ENCODE peak calls at places on chromosome 4, in five cellular contexts. One of them, this sample, is unnamed.

GRCh38 chr4:87848622-87849351 is 16.0 kb downstream of the MEPE start:
- DNase-seq in HFF-Myc: peak; percentile 26
- DNase-seq in NCI-H187: no peak
- DNase-seq in fibroblast of the aortic adventitia: peak; percentile 83
- DNase-seq in activated effector memory CD4-positive, alpha-beta T cell treated with Interleukin-2 at 50 U/mL for 16 hours: no peak
- DNase-seq in this sample: peak; percentile 62

GRCh38 chr4:38529189-38530115 is 134.5 kb upstream of the KLF3 start:
- DNase-seq in HFF-Myc: no peak
- DNase-seq in NCI-H187: no peak
- DNase-seq in fibroblast of the aortic adventitia: no peak
- DNase-seq in activated effector memory CD4-positive, alpha-beta T cell treated with Interleukin-2 at 50 U/mL for 16 hours: peak; percentile 36
- DNase-seq in this sample: peak; percentile 29

GRCh38 chr4:134634301-134634700 is 432.7 kb upstream of the PABPC4L start:
- DNase-seq in HFF-Myc: no peak
- DNase-seq in NCI-H187: no peak
- DNase-seq in fibroblast of the aortic adventitia: no peak
- DNase-seq in activated effector memory CD4-positive, alpha-beta T cell treated with Interleukin-2 at 50 U/mL for 16 hours: no peak
- DNase-seq in this sample: no peak

GRCh38 chr4:124459922-124460301 is 252.6 kb downstream of the ANKRD50 start:
- DNase-seq in HFF-Myc: peak; percentile 17
- DNase-seq in NCI-H187: no peak
- DNase-seq in fibroblast of the aortic adventitia: no peak
- DNase-seq in activated effector memory CD4-positive, alpha-beta T cell treated with Interleukin-2 at 50 U/mL for 16 hours: no peak
- DNase-seq in this sample: no peak

GRCh38 chr4:155854597-155855226 is 11.4 kb downstream of the ASIC5 start:
- DNase-seq in HFF-Myc: no peak
- DNase-seq in NCI-H187: no peak
- DNase-seq in fibroblast of the aortic adventitia: peak; percentile 30
- DNase-seq in activated effector memory CD4-positive, alpha-beta T cell treated with Interleukin-2 at 50 U/mL for 16 hours: no peak
- DNase-seq in this sample: no peak

GRCh38 chr4:105587851-105588250 is 35.4 kb downstream of the ARHGEF38 start:
- DNase-seq in HFF-Myc: no peak
- DNase-seq in NCI-H187: no peak
- DNase-seq in fibroblast of the aortic adventitia: no peak
- DNase-seq in activated effector memory CD4-positive, alpha-beta T cell treated with Interleukin-2 at 50 U/mL for 16 hours: no peak
- DNase-seq in this sample: no peak

GRCh38 chr4:72006576-72006975 is 25.2 kb upstream of the NPFFR2 start:
- DNase-seq in HFF-Myc: no peak
- DNase-seq in NCI-H187: no peak
- DNase-seq in fibroblast of the aortic adventitia: peak; percentile 70
- DNase-seq in activated effector memory CD4-positive, alpha-beta T cell treated with Interleukin-2 at 50 U/mL for 16 hours: no peak
- DNase-seq in this sample: no peak

GRCh38 chr4:17366496-17366895 is 145.4 kb downstream of the QDPR start:
- DNase-seq in HFF-Myc: no peak
- DNase-seq in NCI-H187: no peak
- DNase-seq in fibroblast of the aortic adventitia: peak; percentile 64
- DNase-seq in activated effector memory CD4-positive, alpha-beta T cell treated with Interleukin-2 at 50 U/mL for 16 hours: no peak
- DNase-seq in this sample: no peak

GRCh38 chr4:146051724-146052396 is 113.2 kb upstream of the ZNF827 start:
- DNase-seq in HFF-Myc: no peak
- DNase-seq in NCI-H187: no peak
- DNase-seq in fibroblast of the aortic adventitia: peak; percentile 82
- DNase-seq in activated effector memory CD4-positive, alpha-beta T cell treated with Interleukin-2 at 50 U/mL for 16 hours: no peak
- DNase-seq in this sample: no peak

GRCh38 chr4:100504086-100504874 is 13.5 kb downstream of the EMCN start:
- DNase-seq in HFF-Myc: no peak
- DNase-seq in NCI-H187: no peak
- DNase-seq in fibroblast of the aortic adventitia: no peak
- DNase-seq in activated effector memory CD4-positive, alpha-beta T cell treated with Interleukin-2 at 50 U/mL for 16 hours: no peak
- DNase-seq in this sample: no peak

GRCh38 chr4:76342191-76342590 is 35.7 kb downstream of the STBD1 start:
- DNase-seq in HFF-Myc: no peak
- DNase-seq in NCI-H187: peak; percentile 22
- DNase-seq in fibroblast of the aortic adventitia: no peak
- DNase-seq in activated effector memory CD4-positive, alpha-beta T cell treated with Interleukin-2 at 50 U/mL for 16 hours: no peak
- DNase-seq in this sample: no peak

GRCh38 chr4:123037809-123038208 is 115.4 kb upstream of the NUDT6 start:
- DNase-seq in HFF-Myc: no peak
- DNase-seq in NCI-H187: no peak
- DNase-seq in fibroblast of the aortic adventitia: peak; percentile 53
- DNase-seq in activated effector memory CD4-positive, alpha-beta T cell treated with Interleukin-2 at 50 U/mL for 16 hours: no peak
- DNase-seq in this sample: no peak

GRCh38 chr4:151169223-151169622 is 69.8 kb downstream of the RPS3A start:
- DNase-seq in HFF-Myc: peak; percentile 91
- DNase-seq in NCI-H187: no peak
- DNase-seq in fibroblast of the aortic adventitia: peak; percentile 99
- DNase-seq in activated effector memory CD4-positive, alpha-beta T cell treated with Interleukin-2 at 50 U/mL for 16 hours: no peak
- DNase-seq in this sample: no peak

GRCh38 chr4:159027535-159027934 is 75.3 kb upstream of the RAPGEF2 start:
- DNase-seq in HFF-Myc: no peak
- DNase-seq in NCI-H187: no peak
- DNase-seq in fibroblast of the aortic adventitia: peak; percentile 19
- DNase-seq in activated effector memory CD4-positive, alpha-beta T cell treated with Interleukin-2 at 50 U/mL for 16 hours: no peak
- DNase-seq in this sample: peak; percentile 29

GRCh38 chr4:73844352-73844751 is 7.9 kb downstream of the CXCL6 start:
- DNase-seq in HFF-Myc: no peak
- DNase-seq in NCI-H187: no peak
- DNase-seq in fibroblast of the aortic adventitia: peak; percentile 91
- DNase-seq in activated effector memory CD4-positive, alpha-beta T cell treated with Interleukin-2 at 50 U/mL for 16 hours: no peak
- DNase-seq in this sample: no peak

GRCh38 chr4:105631818-105632400 is 76.6 kb downstream of the INTS12 start:
- DNase-seq in HFF-Myc: no peak
- DNase-seq in NCI-H187: no peak
- DNase-seq in fibroblast of the aortic adventitia: peak; percentile 47
- DNase-seq in activated effector memory CD4-positive, alpha-beta T cell treated with Interleukin-2 at 50 U/mL for 16 hours: no peak
- DNase-seq in this sample: peak; percentile 45

GRCh38 chr4:102319594-102319993 is 25.7 kb downstream of the SLC39A8 start:
- DNase-seq in HFF-Myc: no peak
- DNase-seq in NCI-H187: no peak
- DNase-seq in fibroblast of the aortic adventitia: no peak
- DNase-seq in activated effector memory CD4-positive, alpha-beta T cell treated with Interleukin-2 at 50 U/mL for 16 hours: no peak
- DNase-seq in this sample: no peak

GRCh38 chr4:174554329-174554728 is 32.0 kb upstream of the HPGD start:
- DNase-seq in HFF-Myc: no peak
- DNase-seq in NCI-H187: no peak
- DNase-seq in fibroblast of the aortic adventitia: peak; percentile 6
- DNase-seq in activated effector memory CD4-positive, alpha-beta T cell treated with Interleukin-2 at 50 U/mL for 16 hours: no peak
- DNase-seq in this sample: no peak

GRCh38 chr4:75340561-75340960 is 173.6 kb downstream of the RCHY1 start:
- DNase-seq in HFF-Myc: no peak
- DNase-seq in NCI-H187: no peak
- DNase-seq in fibroblast of the aortic adventitia: no peak
- DNase-seq in activated effector memory CD4-positive, alpha-beta T cell treated with Interleukin-2 at 50 U/mL for 16 hours: no peak
- DNase-seq in this sample: no peak

GRCh38 chr4:26069218-26069617 is 155.2 kb downstream of the SMIM20 start:
- DNase-seq in HFF-Myc: no peak
- DNase-seq in NCI-H187: no peak
- DNase-seq in fibroblast of the aortic adventitia: peak; percentile 49
- DNase-seq in activated effector memory CD4-positive, alpha-beta T cell treated with Interleukin-2 at 50 U/mL for 16 hours: no peak
- DNase-seq in this sample: peak; percentile 20

GRCh38 chr4:142850478-142850877 is 4.4 kb upstream of the INPP4B start:
- DNase-seq in HFF-Myc: no peak
- DNase-seq in NCI-H187: no peak
- DNase-seq in fibroblast of the aortic adventitia: peak; percentile 14
- DNase-seq in activated effector memory CD4-positive, alpha-beta T cell treated with Interleukin-2 at 50 U/mL for 16 hours: no peak
- DNase-seq in this sample: peak; percentile 6

GRCh38 chr4:134762053-134762452 is 560.5 kb upstream of the PABPC4L start:
- DNase-seq in HFF-Myc: no peak
- DNase-seq in NCI-H187: no peak
- DNase-seq in fibroblast of the aortic adventitia: no peak
- DNase-seq in activated effector memory CD4-positive, alpha-beta T cell treated with Interleukin-2 at 50 U/mL for 16 hours: no peak
- DNase-seq in this sample: peak; percentile 43

GRCh38 chr4:22739933-22740332 is 47.2 kb downstream of the GBA3 start:
- DNase-seq in HFF-Myc: no peak
- DNase-seq in NCI-H187: no peak
- DNase-seq in fibroblast of the aortic adventitia: no peak
- DNase-seq in activated effector memory CD4-positive, alpha-beta T cell treated with Interleukin-2 at 50 U/mL for 16 hours: no peak
- DNase-seq in this sample: no peak

GRCh38 chr4:82499705-82500104 is 62.1 kb downstream of the TMEM150C start:
- DNase-seq in HFF-Myc: no peak
- DNase-seq in NCI-H187: no peak
- DNase-seq in fibroblast of the aortic adventitia: no peak
- DNase-seq in activated effector memory CD4-positive, alpha-beta T cell treated with Interleukin-2 at 50 U/mL for 16 hours: no peak
- DNase-seq in this sample: no peak

GRCh38 chr4:40916880-40917279 is 167.1 kb downstream of the NSUN7 start:
- DNase-seq in HFF-Myc: no peak
- DNase-seq in NCI-H187: no peak
- DNase-seq in fibroblast of the aortic adventitia: no peak
- DNase-seq in activated effector memory CD4-positive, alpha-beta T cell treated with Interleukin-2 at 50 U/mL for 16 hours: no peak
- DNase-seq in this sample: peak; percentile 74

GRCh38 chr4:44916406-44916805 is 190.1 kb upstream of the GNPDA2 start:
- DNase-seq in HFF-Myc: no peak
- DNase-seq in NCI-H187: no peak
- DNase-seq in fibroblast of the aortic adventitia: peak; percentile 15
- DNase-seq in activated effector memory CD4-positive, alpha-beta T cell treated with Interleukin-2 at 50 U/mL for 16 hours: no peak
- DNase-seq in this sample: no peak

This sample was measured in NAMALWA.